ENCODE peak calls at places on chromosomes 7 and 10, in four cellular contexts. Z, U, P and C are unnamed samples.

GRCh38 chr10:59960751-59961150 is 54.4 kb upstream of the CCDC6 start:
- DNase-seq in Z (peak), U (no peak), P (no peak), C (no peak)

GRCh38 chr7:105934577-105935185 is 28.4 kb upstream of the CDHR3 start:
- DNase-seq in Z (peak), U (no peak), P (peak), C (peak)

GRCh38 chr7:18520450-18521235 is 25.1 kb downstream of the HDAC9 start:
- DNase-seq in Z (peak), U (peak), P (no peak), C (peak)

GRCh38 chr10:28587970-28588290 is 55.0 kb downstream of the WAC start:
- DNase-seq in Z (peak), U (peak), P (no peak), C (peak)

GRCh38 chr7:111059826-111060225 is 31.1 kb upstream of the LRRN3 start:
- DNase-seq in Z (no peak), U (no peak), P (no peak), C (peak)

GRCh38 chr7:41508755-41509154 is 194.1 kb downstream of the INHBA start:
- DNase-seq in Z (no peak), U (no peak), P (no peak), C (no peak)

GRCh38 chr10:77756319-77757232 is 119.0 kb upstream of the KCNMA1 start:
- DNase-seq in Z (peak), U (peak), P (peak), C (peak)

GRCh38 chr10:100468322-100468721 is 5.5 kb downstream of the WNT8B start:
- DNase-seq in Z (no peak), U (no peak), P (no peak), C (no peak)

GRCh38 chr7:37310322-37311080 is 138.2 kb downstream of the ELMO1 start:
- DNase-seq in Z (no peak), U (no peak), P (no peak), C (no peak)

GRCh38 chr10:131907679-131908078 is 6.9 kb downstream of the PPP2R2D start:
- DNase-seq in Z (no peak), U (no peak), P (no peak), C (no peak)